ENCODE peak calls at places on chromosomes 7 and 10, in eight cellular contexts. One of them, this sample, is unnamed.

GRCh38 chr7:22730921-22731654 is 4.1 kb downstream of the IL6 start:
- DNase-seq in type B pancreatic cell: no peak
- DNase-seq in neural progenitor cell: no peak
- DNase-seq in left ventricle myocardium inferior: no peak
- DNase-seq in NCI-H1048: no peak
- DNase-seq in aorta: no peak
- DNase-seq in sciatic nerve: no peak
- DNase-seq in glutamatergic neuron: no peak
- DNase-seq in this sample: no peak

GRCh38 chr10:30980951-30981616 is 50.6 kb downstream of the ZNF438 start:
- DNase-seq in type B pancreatic cell: no peak
- DNase-seq in neural progenitor cell: no peak
- DNase-seq in left ventricle myocardium inferior: peak
- DNase-seq in NCI-H1048: no peak
- DNase-seq in aorta: no peak
- DNase-seq in sciatic nerve: no peak
- DNase-seq in glutamatergic neuron: no peak
- DNase-seq in this sample: no peak

GRCh38 chr10:122062831-122063674 is 74.1 kb downstream of the TACC2 start:
- DNase-seq in type B pancreatic cell: no peak
- DNase-seq in neural progenitor cell: peak
- DNase-seq in left ventricle myocardium inferior: peak
- DNase-seq in NCI-H1048: no peak
- DNase-seq in aorta: peak
- DNase-seq in sciatic nerve: peak
- DNase-seq in glutamatergic neuron: no peak
- DNase-seq in this sample: peak

GRCh38 chr7:16098585-16099179 is 322.7 kb downstream of the CRPPA start:
- DNase-seq in type B pancreatic cell: no peak
- DNase-seq in neural progenitor cell: peak
- DNase-seq in left ventricle myocardium inferior: no peak
- DNase-seq in NCI-H1048: no peak
- DNase-seq in aorta: no peak
- DNase-seq in sciatic nerve: no peak
- DNase-seq in glutamatergic neuron: no peak
- DNase-seq in this sample: no peak

GRCh38 chr7:45035909-45036308 is 35.9 kb downstream of the CCM2 start:
- DNase-seq in type B pancreatic cell: no peak
- DNase-seq in neural progenitor cell: no peak
- DNase-seq in left ventricle myocardium inferior: no peak
- DNase-seq in NCI-H1048: no peak
- DNase-seq in aorta: peak
- DNase-seq in sciatic nerve: no peak
- DNase-seq in glutamatergic neuron: no peak
- DNase-seq in this sample: no peak

GRCh38 chr10:44947356-44948152 is 12.0 kb upstream of the RASSF4 start:
- DNase-seq in type B pancreatic cell: peak
- DNase-seq in neural progenitor cell: no peak
- DNase-seq in left ventricle myocardium inferior: no peak
- DNase-seq in NCI-H1048: no peak
- DNase-seq in aorta: no peak
- DNase-seq in sciatic nerve: no peak
- DNase-seq in glutamatergic neuron: no peak
- DNase-seq in this sample: peak

GRCh38 chr7:127365957-127366315 is 26.6 kb downstream of the ZNF800 start:
- DNase-seq in type B pancreatic cell: no peak
- DNase-seq in neural progenitor cell: no peak
- DNase-seq in left ventricle myocardium inferior: no peak
- DNase-seq in NCI-H1048: no peak
- DNase-seq in aorta: no peak
- DNase-seq in sciatic nerve: no peak
- DNase-seq in glutamatergic neuron: no peak
- DNase-seq in this sample: no peak

GRCh38 chr7:70694357-70694908 is 437.5 kb upstream of the GALNT17 start:
- DNase-seq in type B pancreatic cell: no peak
- DNase-seq in neural progenitor cell: peak
- DNase-seq in left ventricle myocardium inferior: peak
- DNase-seq in NCI-H1048: no peak
- DNase-seq in aorta: no peak
- DNase-seq in sciatic nerve: peak
- DNase-seq in glutamatergic neuron: peak
- DNase-seq in this sample: no peak

GRCh38 chr10:126454045-126454751 is 65.9 kb upstream of the ADAM12 start:
- DNase-seq in type B pancreatic cell: no peak
- DNase-seq in neural progenitor cell: no peak
- DNase-seq in left ventricle myocardium inferior: no peak
- DNase-seq in NCI-H1048: no peak
- DNase-seq in aorta: no peak
- DNase-seq in sciatic nerve: no peak
- DNase-seq in glutamatergic neuron: no peak
- DNase-seq in this sample: no peak

GRCh38 chr7:144057954-144058353 is 9.2 kb downstream of the OR2A5 start:
- DNase-seq in type B pancreatic cell: no peak
- DNase-seq in neural progenitor cell: no peak
- DNase-seq in left ventricle myocardium inferior: no peak
- DNase-seq in NCI-H1048: no peak
- DNase-seq in aorta: no peak
- DNase-seq in sciatic nerve: no peak
- DNase-seq in glutamatergic neuron: no peak
- DNase-seq in this sample: no peak

GRCh38 chr7:93171606-93172226 is 23.5 kb upstream of the SAMD9L start:
- DNase-seq in type B pancreatic cell: no peak
- DNase-seq in neural progenitor cell: no peak
- DNase-seq in left ventricle myocardium inferior: no peak
- DNase-seq in NCI-H1048: no peak
- DNase-seq in aorta: no peak
- DNase-seq in sciatic nerve: no peak
- DNase-seq in glutamatergic neuron: no peak
- DNase-seq in this sample: no peak

GRCh38 chr7:17521437-17521836 is 223.0 kb downstream of the AHR start:
- DNase-seq in type B pancreatic cell: no peak
- DNase-seq in neural progenitor cell: no peak
- DNase-seq in left ventricle myocardium inferior: no peak
- DNase-seq in NCI-H1048: no peak
- DNase-seq in aorta: no peak
- DNase-seq in sciatic nerve: no peak
- DNase-seq in glutamatergic neuron: no peak
- DNase-seq in this sample: no peak

GRCh38 chr7:134813668-134814067 is 34.2 kb downstream of the CALD1 start:
- DNase-seq in type B pancreatic cell: no peak
- DNase-seq in neural progenitor cell: no peak
- DNase-seq in left ventricle myocardium inferior: no peak
- DNase-seq in NCI-H1048: no peak
- DNase-seq in aorta: no peak
- DNase-seq in sciatic nerve: no peak
- DNase-seq in glutamatergic neuron: no peak
- DNase-seq in this sample: no peak

GRCh38 chr10:50552308-50552707 is 71.4 kb downstream of the SGMS1 start:
- DNase-seq in type B pancreatic cell: no peak
- DNase-seq in neural progenitor cell: no peak
- DNase-seq in left ventricle myocardium inferior: no peak
- DNase-seq in NCI-H1048: no peak
- DNase-seq in aorta: no peak
- DNase-seq in sciatic nerve: no peak
- DNase-seq in glutamatergic neuron: no peak
- DNase-seq in this sample: no peak

GRCh38 chr10:59709472-59710125 is at the start of gene SLC16A9:
- DNase-seq in type B pancreatic cell: peak
- DNase-seq in neural progenitor cell: peak
- DNase-seq in left ventricle myocardium inferior: peak
- DNase-seq in NCI-H1048: no peak
- DNase-seq in aorta: peak
- DNase-seq in sciatic nerve: peak
- DNase-seq in glutamatergic neuron: peak
- DNase-seq in this sample: no peak

GRCh38 chr7:115135111-115135510 is 213.2 kb downstream of the MDFIC start:
- DNase-seq in type B pancreatic cell: no peak
- DNase-seq in neural progenitor cell: no peak
- DNase-seq in left ventricle myocardium inferior: no peak
- DNase-seq in NCI-H1048: peak
- DNase-seq in aorta: no peak
- DNase-seq in sciatic nerve: no peak
- DNase-seq in glutamatergic neuron: no peak
- DNase-seq in this sample: no peak

GRCh38 chr10:12766222-12766621 is 235.3 kb downstream of the CCDC3 start:
- DNase-seq in type B pancreatic cell: no peak
- DNase-seq in neural progenitor cell: no peak
- DNase-seq in left ventricle myocardium inferior: no peak
- DNase-seq in NCI-H1048: no peak
- DNase-seq in aorta: no peak
- DNase-seq in sciatic nerve: no peak
- DNase-seq in glutamatergic neuron: no peak
- DNase-seq in this sample: no peak

GRCh38 chr10:23141995-23142394 is 46.6 kb downstream of the MSRB2 start:
- DNase-seq in type B pancreatic cell: no peak
- DNase-seq in neural progenitor cell: no peak
- DNase-seq in left ventricle myocardium inferior: no peak
- DNase-seq in NCI-H1048: no peak
- DNase-seq in aorta: no peak
- DNase-seq in sciatic nerve: no peak
- DNase-seq in glutamatergic neuron: no peak
- DNase-seq in this sample: no peak

GRCh38 chr10:99598781-99599481 is 21.3 kb downstream of the SLC25A28 start:
- DNase-seq in type B pancreatic cell: no peak
- DNase-seq in neural progenitor cell: no peak
- DNase-seq in left ventricle myocardium inferior: no peak
- DNase-seq in NCI-H1048: no peak
- DNase-seq in aorta: no peak
- DNase-seq in sciatic nerve: no peak
- DNase-seq in glutamatergic neuron: peak
- DNase-seq in this sample: peak

GRCh38 chr10:111347386-111348005 is 270.7 kb downstream of the ADRA2A start:
- DNase-seq in type B pancreatic cell: no peak
- DNase-seq in neural progenitor cell: no peak
- DNase-seq in left ventricle myocardium inferior: no peak
- DNase-seq in NCI-H1048: no peak
- DNase-seq in aorta: no peak
- DNase-seq in sciatic nerve: no peak
- DNase-seq in glutamatergic neuron: no peak
- DNase-seq in this sample: no peak

GRCh38 chr10:102764340-102765257 is 20.9 kb downstream of the WBP1L start:
- DNase-seq in type B pancreatic cell: no peak
- DNase-seq in neural progenitor cell: no peak
- DNase-seq in left ventricle myocardium inferior: no peak
- DNase-seq in NCI-H1048: peak
- DNase-seq in aorta: no peak
- DNase-seq in sciatic nerve: no peak
- DNase-seq in glutamatergic neuron: no peak
- DNase-seq in this sample: no peak

GRCh38 chr10:96578022-96578421 is 8.8 kb downstream of the TM9SF3 start:
- DNase-seq in type B pancreatic cell: no peak
- DNase-seq in neural progenitor cell: no peak
- DNase-seq in left ventricle myocardium inferior: no peak
- DNase-seq in NCI-H1048: no peak
- DNase-seq in aorta: no peak
- DNase-seq in sciatic nerve: no peak
- DNase-seq in glutamatergic neuron: no peak
- DNase-seq in this sample: no peak

GRCh38 chr10:91709394-91709798 is 76.5 kb upstream of the PPP1R3C start:
- DNase-seq in type B pancreatic cell: no peak
- DNase-seq in neural progenitor cell: no peak
- DNase-seq in left ventricle myocardium inferior: no peak
- DNase-seq in NCI-H1048: no peak
- DNase-seq in aorta: no peak
- DNase-seq in sciatic nerve: no peak
- DNase-seq in glutamatergic neuron: no peak
- DNase-seq in this sample: no peak